ENCODE peak calls at places on chromosomes 5 and 9, in nine cellular contexts. Q is activated CD4-positive, alpha-beta T cell treated with anti-CD3 and anti-CD28 coated beads, Interleukin-2, amount 50 U/mL, for 1 hour; R is NCI-H1092; S is astrocyte; A is NCI-H2081 treated with DMSO at 0.1 percent for 48 hours; F is activated CD8-positive, alpha-beta T cell treated with anti-CD3 and anti-CD28 coated beads for 36 hours; J is stimulated activated CD8-positive, alpha-beta memory T cell treated with anti-CD3 and anti-CD28 coated beads, Interleukin-4, amount 100 ng/mL, for 1 hour; G is activated CD8-positive, alpha-beta memory T cell treated with anti-CD3 and anti-CD28 coated beads, Interleukin-2, amount 10 ng/mL, durations not matched to agents 7 days and 5 days; M is stimulated activated naive B cell treated with anti-CD40 and anti-IgM and Interleukin-4, amounts not matched to agents 10 μg/mL and 1 μg/mL and 100 μg/mL, for 72 hours. X is an unnamed sample.

GRCh38 chr5:44945743-44946142 is 137.0 kb downstream of the MRPS30 start:
- DNase-seq in A (no peak), G (no peak), J (no peak), S (no peak), Q (no peak), M (no peak), R (no peak), F (no peak), X (peak)

GRCh38 chr9:89364664-89365531 is 46.6 kb downstream of the SECISBP2 start:
- DNase-seq in R (no peak), M (no peak), A (no peak), S (no peak), F (no peak), G (no peak), Q (no peak), J (no peak), X (no peak)

GRCh38 chr5:139273322-139273571 is 20.3 kb upstream of the MATR3 start:
- DNase-seq in R (no peak), G (no peak), S (no peak), Q (no peak), J (no peak), A (no peak), F (no peak), M (no peak), X (no peak)

GRCh38 chr9:20512636-20513035 is 109.7 kb downstream of the MLLT3 start:
- DNase-seq in M (no peak), S (peak), J (no peak), R (no peak), F (no peak), G (no peak), Q (no peak), A (no peak), X (peak)

GRCh38 chr9:76996700-76997099 is 22.8 kb upstream of the FOXB2 start:
- DNase-seq in A (no peak), F (peak), Q (no peak), S (no peak), M (no peak), G (no peak), J (no peak), R (peak), X (peak)

GRCh38 chr5:138905541-138905940 is 30.4 kb upstream of the LRRTM2 start:
- DNase-seq in F (no peak), M (no peak), S (peak), Q (no peak), J (no peak), G (no peak), A (no peak), R (no peak), X (peak)

GRCh38 chr9:131277673-131278420 is 1.5 kb upstream of the FAM78A start:
- DNase-seq in G (peak), Q (peak), R (peak), S (peak), M (peak), J (no peak), F (peak), A (peak), X (peak)

GRCh38 chr9:83281306-83282255 is 218.6 kb upstream of the RASEF start:
- DNase-seq in R (no peak), G (no peak), F (no peak), S (peak), J (no peak), Q (no peak), A (no peak), M (no peak), X (peak)